ENCODE peak calls at places on chromosomes 4 and X, in five cellular contexts. A, B, N, L and Z are unnamed samples.
A peak's percentile ranks its signal among the peaks of the same experiment; 100 is the strongest.

GRCh38 chr4:170047774-170048354 is 21.7 kb upstream of the MFAP3L start:
- DNase-seq in N (no peak), L (peak; percentile 53), A (peak; percentile 73), B (no peak), Z (peak; percentile 8)

GRCh38 chr4:105272002-105272401 is 125.3 kb downstream of the TET2 start:
- DNase-seq in B (no peak), N (no peak), A (no peak), L (no peak), Z (no peak)

GRCh38 chrX:117568238-117568637 is 548.4 kb downstream of the KLHL13 start:
- DNase-seq in B (no peak), N (no peak), L (no peak), A (no peak), Z (no peak)

GRCh38 chrX:85922821-85923220 is 124.5 kb downstream of the CHM start:
- DNase-seq in A (no peak), B (no peak), N (no peak), L (no peak), Z (no peak)

GRCh38 chrX:48786341-48786800 is at the start of gene GATA1:
- DNase-seq in A (peak; percentile 87), N (no peak), L (no peak), B (no peak), Z (no peak)

GRCh38 chr4:140673729-140674128 is 82.5 kb downstream of the TBC1D9 start:
- DNase-seq in A (no peak), B (no peak), N (no peak), L (no peak), Z (no peak)

GRCh38 chrX:29824176-29824906 is 391.0 kb upstream of the MAGEB2 start:
- DNase-seq in A (no peak), L (no peak), B (no peak), N (no peak), Z (no peak)

GRCh38 chr4:53044651-53044960 is 182.5 kb downstream of the RASL11B start:
- DNase-seq in A (no peak), B (no peak), L (no peak), N (no peak), Z (no peak)

GRCh38 chr4:21768349-21769310 is 179.9 kb downstream of the KCNIP4 start:
- DNase-seq in B (no peak), L (peak; percentile 28), A (peak; percentile 49), N (no peak), Z (peak; percentile 40)

GRCh38 chr4:177861551-177862094 is 419.4 kb upstream of the AGA start:
- DNase-seq in A (no peak), B (no peak), N (no peak), L (no peak), Z (no peak)

GRCh38 chr4:131540256-131540655 is 1608.8 kb upstream of the PCDH10 start:
- DNase-seq in N (no peak), B (no peak), A (no peak), L (no peak), Z (no peak)

GRCh38 chr4:168218663-168219062 is 99.9 kb downstream of the DDX60 start:
- DNase-seq in A (no peak), B (no peak), N (no peak), L (no peak), Z (no peak)

GRCh38 chrX:30593435-30594200 is 16.1 kb upstream of the TASL start:
- DNase-seq in N (no peak), L (peak; percentile 7), B (no peak), A (no peak), Z (no peak)

GRCh38 chr4:153785830-153786721 is 2.8 kb downstream of the SFRP2 start:
- DNase-seq in L (peak; percentile 3), A (no peak), B (no peak), N (no peak), Z (peak; percentile 14)

GRCh38 chrX:96436105-96436504 is 248.5 kb upstream of the DIAPH2 start:
- DNase-seq in L (no peak), A (no peak), B (no peak), N (no peak), Z (no peak)

GRCh38 chr4:66899422-66900065 is 645.8 kb downstream of the CENPC start:
- DNase-seq in L (no peak), N (no peak), B (no peak), A (no peak), Z (no peak)

GRCh38 chr4:109998867-109999303 is 86.2 kb downstream of the EGF start:
- DNase-seq in L (peak; percentile 73), B (no peak), N (peak; percentile 38), A (peak; percentile 76), Z (peak; percentile 37)
- TF ChIP-seq HDAC2 in L (no peak), B (no peak), N (no peak), A (no peak), Z (no peak)

GRCh38 chr4:173243917-173244658 is 75.5 kb downstream of the GALNT7 start:
- DNase-seq in B (no peak), L (no peak), N (no peak), A (no peak), Z (no peak)
- TF ChIP-seq HDAC2 in B (no peak), L (no peak), N (no peak), A (no peak), Z (no peak)

GRCh38 chr4:7813674-7814073 is 126.0 kb downstream of the AFAP1 start:
- DNase-seq in N (no peak), B (no peak), L (peak; percentile 24), A (no peak), Z (peak; percentile 68)

GRCh38 chr4:7810792-7811535 is 128.7 kb downstream of the AFAP1 start:
- DNase-seq in B (no peak), N (no peak), L (no peak), A (no peak), Z (no peak)

GRCh38 chr4:7812921-7813320 is 126.7 kb downstream of the AFAP1 start:
- DNase-seq in N (no peak), A (no peak), L (no peak), B (no peak), Z (no peak)

GRCh38 chr4:7812191-7812860 is 127.3 kb downstream of the AFAP1 start:
- DNase-seq in N (no peak), L (no peak), B (no peak), A (no peak), Z (no peak)

DNA sequence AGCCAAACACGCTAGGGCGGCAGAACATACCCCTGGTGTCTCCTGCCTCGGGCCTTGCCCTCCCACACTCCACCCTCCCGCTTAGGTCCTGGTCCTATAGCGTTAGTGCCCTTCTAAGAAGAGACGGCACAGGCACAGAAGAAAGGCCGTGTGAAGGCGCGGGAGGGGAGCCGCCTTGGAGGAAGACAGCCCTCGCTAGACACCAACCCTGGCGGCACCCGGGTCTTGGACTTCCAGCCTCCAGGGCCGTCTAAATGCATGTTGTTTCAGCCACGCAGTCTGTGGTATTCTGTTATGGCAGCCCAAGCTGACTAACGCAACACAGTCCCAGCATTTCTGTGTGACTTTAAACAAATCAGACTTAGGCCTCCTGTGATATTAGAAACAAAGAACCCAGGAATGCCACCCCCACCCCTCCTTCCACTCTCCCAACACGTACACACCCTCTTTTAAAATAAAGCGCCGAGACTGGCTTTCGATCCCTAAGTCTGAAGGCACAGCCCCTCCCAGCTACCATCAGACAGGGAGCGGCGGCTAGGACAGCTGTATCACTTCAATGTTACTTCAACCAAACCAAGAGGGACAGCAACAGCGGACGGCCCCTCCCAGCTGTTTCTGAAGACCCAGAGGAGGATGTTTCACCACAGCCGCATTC is 128.0 kb downstream of the AFAP1 start:
- DNase-seq in B (no peak), N (no peak), A (no peak), L (no peak), Z (no peak)
- TF ChIP-seq HDAC2 in B (no peak), N (no peak), A (no peak), L (no peak), Z (no peak)

GRCh38 chr4:164572877-164573279 is 181.1 kb upstream of the SMIM31 start:
- DNase-seq in L (no peak), B (no peak), N (no peak), A (no peak), Z (no peak)

DNA sequence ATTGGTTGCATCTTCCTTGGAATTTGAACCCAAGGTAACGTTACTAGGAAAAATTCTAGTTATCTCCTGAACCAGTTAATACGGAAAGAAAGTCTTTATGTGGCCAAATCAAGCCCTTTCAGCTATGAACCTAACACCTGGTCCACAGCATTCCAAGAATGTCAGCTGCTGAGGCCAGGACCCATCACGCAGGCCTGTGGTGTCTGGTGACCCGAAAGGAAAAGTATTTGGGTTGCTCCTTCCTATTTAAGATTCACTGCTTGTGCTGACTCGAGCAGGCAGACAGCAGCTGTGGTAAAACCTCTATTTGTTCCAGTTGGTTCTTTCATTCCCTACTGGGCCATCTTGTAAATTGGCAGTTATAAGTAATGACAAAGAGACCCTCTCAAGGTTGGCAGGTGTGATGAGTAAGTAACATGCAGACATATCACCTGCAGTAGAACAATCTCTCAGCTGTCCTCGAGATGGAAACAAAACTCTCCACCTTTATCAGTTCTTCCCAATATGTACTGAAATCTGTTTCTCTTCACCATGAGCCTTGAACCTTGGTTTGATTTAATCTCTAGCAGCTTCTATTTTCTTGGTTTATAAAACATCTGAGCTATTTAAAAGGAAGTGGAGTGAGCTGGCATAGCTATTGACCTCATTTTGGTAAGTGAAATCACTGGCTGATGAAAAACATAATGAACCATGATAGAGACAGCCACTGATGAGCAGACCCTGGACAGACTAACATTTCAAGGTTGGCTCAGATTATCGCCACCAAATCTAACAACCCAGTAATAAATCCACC is 182.1 kb upstream of the SMIM31 start:
- DNase-seq in B (no peak), A (no peak), L (no peak), N (no peak), Z (no peak)
- TF ChIP-seq HDAC2 in B (no peak), A (no peak), L (no peak), N (no peak), Z (no peak)

DNA sequence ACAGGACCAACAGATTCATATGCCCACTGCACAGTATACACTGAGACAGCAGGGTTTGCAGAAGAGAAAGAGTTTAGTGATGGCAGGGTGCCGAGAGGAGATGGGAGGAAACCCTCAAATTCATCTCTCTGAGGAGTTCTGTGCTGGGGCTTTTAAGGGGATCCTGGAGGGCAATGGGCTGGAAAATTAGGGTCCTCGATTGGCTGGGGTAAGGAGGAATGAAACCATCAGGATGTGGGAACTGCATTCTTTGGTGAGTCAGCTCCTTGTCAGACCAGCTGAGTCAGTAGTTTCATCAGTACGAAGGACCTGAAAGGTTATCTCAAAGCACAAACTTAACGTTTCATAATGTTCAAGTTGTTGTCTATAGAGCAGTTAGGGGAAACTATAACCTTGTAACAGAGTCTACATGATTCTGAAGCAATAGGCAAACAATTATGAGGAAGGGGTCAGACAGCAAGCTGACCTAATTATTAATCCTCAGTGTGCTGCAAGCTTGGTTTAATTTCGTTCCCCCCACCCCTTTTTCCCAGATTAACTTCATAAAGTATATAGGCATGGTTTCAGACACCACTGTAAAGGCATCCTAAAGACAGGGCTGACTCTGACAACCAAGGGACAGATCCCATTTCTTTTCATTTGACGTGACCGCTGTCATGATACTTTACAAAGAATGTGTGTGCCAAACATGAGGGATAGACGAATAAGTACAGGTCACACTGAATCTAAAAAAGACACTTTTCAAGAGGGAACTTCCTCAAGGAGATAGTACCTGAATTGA is 1.5 kb upstream of the MSMO1 start:
- DNase-seq in L (peak; percentile 49), B (peak; percentile 49), A (peak; percentile 74), N (no peak), Z (no peak)
- TF ChIP-seq HDAC2 in L (peak; percentile 36), B (no peak), A (peak; percentile 52), N (no peak), Z (no peak)